ENCODE peak calls at places on chromosomes 5 and 9, in seven cellular contexts. One of them, this sample, is unnamed. For H3K36me3, the result is how much of the 10 kb centered on the place peaks cover.

GRCh38 chr9:133134419-133135190 is 13.6 kb upstream of the RALGDS start:
- DNase-seq in PC-3: peak
- DNase-seq in transverse colon: peak
- DNase-seq in right atrium auricular region: no peak
- DNase-seq in cardiac muscle cell: no peak
- DNase-seq in OCI-LY7: no peak
- DNase-seq in neural progenitor cell: no peak
- DNase-seq in this sample: no peak

GRCh38 chr5:138829341-138829740 is 45.8 kb downstream of the LRRTM2 start:
- DNase-seq in PC-3: no peak
- DNase-seq in transverse colon: no peak
- DNase-seq in right atrium auricular region: no peak
- DNase-seq in cardiac muscle cell: peak
- DNase-seq in OCI-LY7: no peak
- DNase-seq in neural progenitor cell: no peak
- DNase-seq in this sample: no peak

GRCh38 chr5:133996683-133997252 is 8.0 kb downstream of the VDAC1 start:
- DNase-seq in PC-3: peak
- DNase-seq in transverse colon: no peak
- DNase-seq in right atrium auricular region: no peak
- DNase-seq in cardiac muscle cell: peak
- DNase-seq in OCI-LY7: peak
- DNase-seq in neural progenitor cell: peak
- DNase-seq in this sample: no peak

GRCh38 chr5:6831678-6832077 is 118.4 kb downstream of the TENT4A start:
- DNase-seq in PC-3: no peak
- DNase-seq in transverse colon: no peak
- DNase-seq in right atrium auricular region: no peak
- DNase-seq in cardiac muscle cell: no peak
- DNase-seq in OCI-LY7: no peak
- DNase-seq in neural progenitor cell: no peak
- DNase-seq in this sample: no peak

GRCh38 chr9:77488439-77489126 is 159.5 kb downstream of the GNA14 start:
- DNase-seq in PC-3: peak
- DNase-seq in transverse colon: no peak
- DNase-seq in right atrium auricular region: no peak
- DNase-seq in cardiac muscle cell: peak
- DNase-seq in OCI-LY7: peak
- DNase-seq in neural progenitor cell: peak
- DNase-seq in this sample: no peak

GRCh38 chr5:150301901-150302300 is 804 bp downstream of the ARSI start:
- DNase-seq in PC-3: no peak
- DNase-seq in transverse colon: no peak
- DNase-seq in right atrium auricular region: no peak
- DNase-seq in cardiac muscle cell: no peak
- DNase-seq in OCI-LY7: no peak
- DNase-seq in neural progenitor cell: peak
- DNase-seq in this sample: no peak

GRCh38 chr5:86909896-86910295 is 292.2 kb downstream of the COX7C start:
- DNase-seq in PC-3: peak
- DNase-seq in transverse colon: no peak
- DNase-seq in right atrium auricular region: no peak
- DNase-seq in cardiac muscle cell: peak
- DNase-seq in OCI-LY7: no peak
- DNase-seq in neural progenitor cell: no peak
- DNase-seq in this sample: no peak

GRCh38 chr5:73654171-73654811 is 28.3 kb downstream of the ARHGEF28 start:
- DNase-seq in PC-3: peak
- DNase-seq in transverse colon: no peak
- DNase-seq in right atrium auricular region: no peak
- DNase-seq in cardiac muscle cell: no peak
- DNase-seq in OCI-LY7: no peak
- DNase-seq in neural progenitor cell: no peak
- DNase-seq in this sample: peak

GRCh38 chr9:97873410-97873809 is 20.4 kb downstream of the FOXE1 start:
- DNase-seq in PC-3: no peak
- DNase-seq in transverse colon: no peak
- DNase-seq in right atrium auricular region: no peak
- DNase-seq in cardiac muscle cell: no peak
- DNase-seq in OCI-LY7: no peak
- DNase-seq in neural progenitor cell: no peak
- DNase-seq in this sample: no peak

GRCh38 chr5:65855758-65856157 is 70.6 kb upstream of the ERBIN start:
- DNase-seq in PC-3: peak
- DNase-seq in transverse colon: no peak
- DNase-seq in right atrium auricular region: no peak
- DNase-seq in cardiac muscle cell: no peak
- DNase-seq in OCI-LY7: no peak
- DNase-seq in neural progenitor cell: no peak
- DNase-seq in this sample: no peak

GRCh38 chr5:65856520-65856919 is 69.9 kb upstream of the ERBIN start:
- DNase-seq in PC-3: no peak
- DNase-seq in transverse colon: no peak
- DNase-seq in right atrium auricular region: no peak
- DNase-seq in cardiac muscle cell: no peak
- DNase-seq in OCI-LY7: no peak
- DNase-seq in neural progenitor cell: no peak
- DNase-seq in this sample: no peak

GRCh38 chr5:65858316-65858715 is 68.1 kb upstream of the ERBIN start:
- DNase-seq in PC-3: peak
- DNase-seq in transverse colon: no peak
- DNase-seq in right atrium auricular region: no peak
- DNase-seq in cardiac muscle cell: peak
- DNase-seq in OCI-LY7: no peak
- DNase-seq in neural progenitor cell: no peak
- DNase-seq in this sample: no peak

GRCh38 chr5:65854931-65855330 is 71.4 kb upstream of the ERBIN start:
- DNase-seq in PC-3: no peak
- DNase-seq in transverse colon: no peak
- DNase-seq in right atrium auricular region: no peak
- DNase-seq in cardiac muscle cell: no peak
- DNase-seq in OCI-LY7: no peak
- DNase-seq in neural progenitor cell: no peak
- DNase-seq in this sample: no peak
- H3K4me3 ChIP-seq in PC-3: no peak
- H3K4me3 ChIP-seq in transverse colon: no peak
- H3K4me3 ChIP-seq in right atrium auricular region: no peak
- H3K4me3 ChIP-seq in cardiac muscle cell: no peak
- H3K4me3 ChIP-seq in OCI-LY7: no peak
- H3K4me3 ChIP-seq in neural progenitor cell: no peak
- H3K4me3 ChIP-seq in this sample: no peak

DNA sequence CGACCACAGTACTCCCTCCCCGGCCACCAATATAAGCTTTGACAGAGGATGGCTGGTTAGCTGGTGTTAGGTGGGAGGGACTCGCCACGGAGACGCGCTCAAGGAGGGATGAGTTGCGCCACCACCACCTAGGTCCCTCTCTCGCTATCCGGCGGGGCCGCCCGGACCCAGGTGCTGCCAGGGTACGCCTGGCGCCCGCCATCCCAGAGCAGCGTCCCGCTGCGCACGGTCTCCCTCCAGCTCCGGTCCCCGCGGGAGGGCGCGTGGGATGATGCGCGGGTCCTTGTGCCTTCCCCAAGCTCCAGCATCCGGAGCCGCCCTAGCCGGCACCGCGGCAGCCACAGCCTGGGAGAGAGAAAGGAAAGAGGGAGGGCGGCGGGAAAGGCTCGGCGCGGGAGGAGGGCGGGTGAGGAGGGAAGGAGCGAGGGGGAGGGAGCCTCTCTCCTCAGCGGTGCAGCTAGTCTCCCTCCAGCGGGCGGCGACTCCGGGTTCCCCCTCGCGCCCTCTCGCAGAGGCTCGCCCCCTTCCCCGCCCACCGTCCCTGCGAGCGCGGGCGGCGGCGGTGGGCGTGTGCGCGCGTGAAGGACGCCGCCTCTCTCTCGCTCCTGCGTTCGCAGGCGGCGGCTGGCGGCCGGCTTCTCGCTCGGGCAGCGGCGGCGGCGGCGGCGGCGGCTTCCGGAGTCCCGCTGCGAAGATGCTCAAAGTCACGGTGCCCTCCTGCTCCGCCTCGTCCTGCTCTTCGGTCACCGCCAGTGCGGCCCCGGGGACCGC is at the start of gene CAMK4:
- DNase-seq in PC-3: peak
- DNase-seq in transverse colon: peak
- DNase-seq in right atrium auricular region: no peak
- DNase-seq in cardiac muscle cell: peak
- DNase-seq in OCI-LY7: peak
- DNase-seq in neural progenitor cell: peak
- DNase-seq in this sample: peak
- TF ChIP-seq CTCF in PC-3: no peak
- TF ChIP-seq CTCF in transverse colon: no peak
- TF ChIP-seq CTCF in right atrium auricular region: no peak
- TF ChIP-seq CTCF in cardiac muscle cell: no peak
- TF ChIP-seq CTCF in OCI-LY7: peak
- TF ChIP-seq CTCF in neural progenitor cell: peak
- TF ChIP-seq CTCF in this sample: peak

GRCh38 chr9:126672634-126673284 is 59.0 kb downstream of the LMX1B start:
- DNase-seq in PC-3: no peak
- DNase-seq in transverse colon: no peak
- DNase-seq in right atrium auricular region: no peak
- DNase-seq in cardiac muscle cell: no peak
- DNase-seq in OCI-LY7: no peak
- DNase-seq in neural progenitor cell: peak
- DNase-seq in this sample: no peak
- H3K36me3 ChIP-seq in PC-3: under half
- H3K36me3 ChIP-seq in transverse colon: under half
- H3K36me3 ChIP-seq in right atrium auricular region: under half
- H3K36me3 ChIP-seq in cardiac muscle cell: under half
- H3K36me3 ChIP-seq in OCI-LY7: under half
- H3K36me3 ChIP-seq in neural progenitor cell: under half
- H3K36me3 ChIP-seq in this sample: under half

GRCh38 chr5:76606665-76607064 is 16.5 kb downstream of the F2RL2 start:
- DNase-seq in PC-3: no peak
- DNase-seq in transverse colon: no peak
- DNase-seq in right atrium auricular region: no peak
- DNase-seq in cardiac muscle cell: no peak
- DNase-seq in OCI-LY7: no peak
- DNase-seq in neural progenitor cell: no peak
- DNase-seq in this sample: no peak
- H3K4me3 ChIP-seq in PC-3: no peak
- H3K4me3 ChIP-seq in transverse colon: no peak
- H3K4me3 ChIP-seq in right atrium auricular region: no peak
- H3K4me3 ChIP-seq in cardiac muscle cell: no peak
- H3K4me3 ChIP-seq in OCI-LY7: no peak
- H3K4me3 ChIP-seq in neural progenitor cell: no peak
- H3K4me3 ChIP-seq in this sample: no peak

DNA sequence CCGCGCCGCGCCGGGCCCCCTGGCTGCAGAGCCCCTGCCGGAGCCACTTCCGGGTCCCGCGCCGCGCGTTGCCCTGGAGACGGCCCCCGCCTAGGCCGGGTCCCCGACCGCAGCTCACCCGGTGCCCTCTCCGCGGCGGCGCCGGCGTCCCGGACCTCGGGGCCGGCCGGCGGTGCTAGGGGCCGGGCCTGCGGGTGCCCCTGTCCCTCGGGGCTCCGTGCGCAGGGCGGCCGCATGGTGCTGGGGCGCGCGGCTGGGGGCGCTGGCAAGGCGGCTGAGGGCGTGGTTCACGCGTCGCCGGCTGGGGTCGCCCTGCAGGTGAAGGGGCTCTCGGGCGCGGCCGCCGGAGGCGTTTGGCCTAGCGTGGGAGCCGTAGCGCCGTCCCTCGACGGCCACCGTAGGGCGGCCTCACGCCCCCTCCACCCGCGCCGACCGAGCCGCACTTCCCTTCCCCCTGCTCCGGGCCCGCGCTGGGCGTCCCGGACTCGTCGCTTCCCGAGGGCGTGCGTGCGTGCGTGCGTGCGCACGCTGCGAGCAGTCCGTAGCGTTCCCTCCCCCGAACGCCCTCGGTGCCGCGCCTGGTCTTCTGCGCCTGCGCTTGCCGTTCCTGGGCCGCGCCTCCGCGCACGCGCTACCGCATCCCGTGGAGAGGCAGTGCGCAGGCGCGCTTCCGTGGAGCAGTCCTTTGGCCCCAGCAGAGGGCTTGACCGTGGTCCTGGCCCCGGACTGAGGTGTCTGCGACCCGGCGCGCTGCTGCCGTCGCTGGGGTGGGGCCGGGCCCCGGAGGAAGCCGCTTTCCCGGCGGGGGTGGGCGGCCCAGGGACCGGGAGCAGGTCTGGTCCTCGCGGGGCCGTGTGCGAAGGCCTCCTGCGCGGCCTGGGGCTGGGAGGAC is at the start of gene TMEM250:
- DNase-seq in PC-3: peak
- DNase-seq in transverse colon: peak
- DNase-seq in right atrium auricular region: peak
- DNase-seq in cardiac muscle cell: peak
- DNase-seq in OCI-LY7: peak
- DNase-seq in neural progenitor cell: peak
- DNase-seq in this sample: peak
- TF ChIP-seq CTCF in PC-3: no peak
- TF ChIP-seq CTCF in transverse colon: no peak
- TF ChIP-seq CTCF in right atrium auricular region: no peak
- TF ChIP-seq CTCF in cardiac muscle cell: no peak
- TF ChIP-seq CTCF in OCI-LY7: no peak
- TF ChIP-seq CTCF in neural progenitor cell: peak
- TF ChIP-seq CTCF in this sample: no peak